ENCODE peak calls at places on chromosome 15, in seven cellular contexts. Y is activated CD8-positive, alpha-beta memory T cell treated with anti-CD3 and anti-CD28 coated beads, Interleukin-2, amount 10 ng/mL, durations not matched to agents 7 days and 5 days; G is left lung; K is A549; W is naive thymus-derived CD4-positive, alpha-beta T cell; U is activated CD4-positive, CD25-positive, alpha-beta regulatory T cell treated with anti-CD3 and anti-CD28 coated beads, Interleukin-2, amount 50 U/mL, for 24 hours; L is aorta. I is an unnamed sample.

GRCh38 chr15:77599357-77599756 is 33.4 kb downstream of the LINGO1 start:
- ATAC-seq in Y (no peak), G (no peak), K (no peak), W (no peak), U (no peak), L (no peak), I (no peak)

GRCh38 chr15:67946701-67947100 is 106.9 kb upstream of the RNU6-1 start:
- ATAC-seq in Y (peak; percentile 27), G (no peak), K (peak; percentile 45), W (no peak), U (no peak), L (no peak), I (no peak)

GRCh38 chr15:86620113-86620512 is 540.4 kb downstream of the AGBL1 start:
- ATAC-seq in Y (no peak), G (no peak), K (no peak), W (no peak), U (no peak), L (no peak), I (no peak)

GRCh38 chr15:71677352-71677751 is 133.0 kb upstream of the NR2E3 start:
- ATAC-seq in Y (no peak), G (no peak), K (no peak), W (no peak), U (no peak), L (no peak), I (no peak)

GRCh38 chr15:74754593-74755215 is 6.1 kb downstream of the CYP1A2 start:
- ATAC-seq in Y (no peak), G (no peak), K (no peak), W (no peak), U (no peak), L (no peak), I (no peak)

GRCh38 chr15:52031542-52031941 is 12.5 kb downstream of the MAPK6 start:
- ATAC-seq in Y (no peak), G (peak; percentile 58), K (peak; percentile 65), W (peak; percentile 60), U (peak; percentile 70), L (no peak), I (no peak)

GRCh38 chr15:95988574-95988887 is 342.0 kb upstream of the NR2F2 start:
- ATAC-seq in Y (no peak), G (peak; percentile 44), K (no peak), W (no peak), U (no peak), L (no peak), I (peak; percentile 48)

GRCh38 chr15:96351801-96352593 is 21.5 kb downstream of the NR2F2 start:
- ATAC-seq in Y (no peak), G (no peak), K (no peak), W (no peak), U (no peak), L (no peak), I (no peak)

GRCh38 chr15:72532991-72533601 is 59.0 kb downstream of the ARIH1 start:
- ATAC-seq in Y (peak; percentile 47), G (no peak), K (no peak), W (peak; percentile 47), U (no peak), L (no peak), I (peak; percentile 43)

GRCh38 chr15:97755726-97756125 is 204.8 kb upstream of the ARRDC4 start:
- ATAC-seq in Y (no peak), G (no peak), K (no peak), W (no peak), U (no peak), L (no peak), I (no peak)

I was measured in stimulated activated memory B cell treated with anti-CD40 and anti-IgM and Interleukin-4, amounts not matched to agents 10 μg/mL and 1 μg/mL and 100 μg/mL, for 72 hours.